ENCODE peak calls at places on chromosomes 6 and 20, in nine cellular contexts. B, M, G, T, W, F, A, E and O are unnamed samples.
A peak's percentile ranks its signal among the peaks of the same experiment; 100 is the strongest.

GRCh38 chr6:14282854-14283505 is 165.4 kb downstream of the CD83 start:
- DNase-seq in E (no peak), M (no peak), G (no peak), T (no peak), W (no peak), F (no peak), B (no peak), A (no peak), O (no peak)

GRCh38 chr6:170132011-170132521 is 158.8 kb downstream of the DLL1 start:
- DNase-seq in A (no peak), M (no peak), F (no peak), T (no peak), B (peak; percentile 21), W (no peak), G (no peak), E (no peak), O (no peak)

GRCh38 chr20:50469796-50470195 is 40.4 kb upstream of the PTPN1 start:
- DNase-seq in M (no peak), G (no peak), A (no peak), W (no peak), F (no peak), T (no peak), B (no peak), E (no peak), O (no peak)

GRCh38 chr6:129685640-129686031 is 24.3 kb downstream of the ARHGAP18 start:
- DNase-seq in A (no peak), G (no peak), B (no peak), T (no peak), F (no peak), E (no peak), W (no peak), M (no peak), O (no peak)

GRCh38 chr6:91141352-91141751 is 554.5 kb upstream of the MAP3K7 start:
- DNase-seq in G (no peak), A (no peak), T (no peak), B (no peak), W (no peak), F (no peak), E (no peak), M (no peak), O (no peak)

GRCh38 chr6:140897349-140897748 is 1235.4 kb upstream of the GJE1 start:
- DNase-seq in G (no peak), F (no peak), W (no peak), A (no peak), M (no peak), T (no peak), E (no peak), B (no peak), O (no peak)

GRCh38 chr6:105459884-105460283 is 57.0 kb upstream of the PREP start:
- DNase-seq in G (peak; percentile 89), M (peak; percentile 53), E (peak; percentile 50), W (no peak), T (peak; percentile 85), F (no peak), A (peak; percentile 53), B (no peak), O (no peak)

GRCh38 chr20:36384022-36384619 is 78.0 kb downstream of the DLGAP4 start:
- DNase-seq in M (peak; percentile 19), A (peak; percentile 8), F (no peak), G (peak; percentile 17), W (no peak), T (peak; percentile 30), E (peak; percentile 19), B (no peak), O (peak; percentile 11)

GRCh38 chr6:3432416-3432815 is 24.4 kb downstream of the SLC22A23 start:
- DNase-seq in B (no peak), W (no peak), G (peak; percentile 93), F (no peak), T (peak; percentile 84), E (no peak), M (no peak), A (no peak), O (no peak)

GRCh38 chr20:38685853-38686473 is 38.3 kb upstream of the SLC32A1 start:
- DNase-seq in E (peak; percentile 21), B (peak; percentile 46), F (no peak), T (peak; percentile 44), A (peak; percentile 51), M (peak; percentile 48), W (no peak), G (peak; percentile 30), O (no peak)

GRCh38 chr20:50819344-50819743 is 24.5 kb downstream of the BCAS4 start:
- DNase-seq in M (no peak), A (no peak), F (no peak), B (no peak), W (no peak), G (no peak), E (no peak), T (no peak), O (no peak)

GRCh38 chr20:45373353-45374100 is 4.6 kb downstream of the TP53TG5 start:
- DNase-seq in W (no peak), T (peak; percentile 67), E (peak; percentile 70), A (peak; percentile 63), B (peak; percentile 92), G (peak; percentile 71), M (peak; percentile 70), F (peak; percentile 92), O (peak; percentile 57)

GRCh38 chr20:20666359-20666758 is 46.1 kb downstream of the RALGAPA2 start:
- DNase-seq in M (no peak), B (no peak), T (no peak), E (no peak), F (no peak), W (no peak), G (no peak), A (no peak), O (no peak)

GRCh38 chr6:74170118-74170517 is 474.1 kb downstream of the CD109 start:
- DNase-seq in G (peak; percentile 83), W (no peak), A (peak; percentile 7), E (peak; percentile 98), F (no peak), B (no peak), M (peak; percentile 33), T (peak; percentile 76), O (peak; percentile 17)

GRCh38 chr6:127146935-127147334 is 28.5 kb downstream of the RSPO3 start:
- DNase-seq in E (peak; percentile 92), W (no peak), G (peak; percentile 69), T (peak; percentile 54), F (no peak), M (peak; percentile 95), A (peak; percentile 91), B (peak; percentile 32), O (peak; percentile 81)

DNA sequence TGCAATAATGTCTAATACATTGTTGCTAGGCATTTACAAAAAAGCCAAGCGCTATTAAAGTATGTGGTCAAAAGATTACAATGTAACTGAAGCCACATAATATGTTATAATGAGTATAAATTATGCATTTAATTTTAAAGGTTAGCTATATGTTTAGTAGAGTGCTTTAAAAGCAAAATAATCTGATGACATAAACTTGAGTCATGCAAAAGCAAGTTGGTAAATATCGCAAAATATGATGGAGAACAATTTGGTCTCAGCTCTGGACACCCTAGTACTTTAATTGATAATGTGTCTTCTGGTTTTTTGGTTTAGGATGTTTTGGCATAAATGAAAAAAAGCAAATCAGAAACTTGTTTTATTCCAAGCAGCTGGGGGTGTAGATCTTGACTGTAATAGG is 188.6 kb upstream of the RREB1 start:
- DNase-seq in G (peak; percentile 40), A (no peak), M (no peak), T (no peak), W (no peak), B (no peak), F (no peak), E (no peak), O (no peak)
- TF ChIP-seq CTCF in G (no peak), A (no peak), M (no peak), T (no peak), W (no peak), B (no peak), F (no peak), E (no peak), O (no peak)

GRCh38 chr6:27129095-27129815 is 118.2 kb upstream of the PRSS16 start:
- DNase-seq in A (no peak), F (no peak), G (no peak), E (no peak), M (no peak), B (no peak), W (no peak), T (no peak), O (no peak)
- H3K4me3 ChIP-seq in A (no peak overlapping the region), F (no peak overlapping the region), G (no peak overlapping the region), E (no peak overlapping the region), M (no peak overlapping the region), B (no peak overlapping the region), W (no peak overlapping the region), T (no peak overlapping the region), O (no peak overlapping the region)

DNA sequence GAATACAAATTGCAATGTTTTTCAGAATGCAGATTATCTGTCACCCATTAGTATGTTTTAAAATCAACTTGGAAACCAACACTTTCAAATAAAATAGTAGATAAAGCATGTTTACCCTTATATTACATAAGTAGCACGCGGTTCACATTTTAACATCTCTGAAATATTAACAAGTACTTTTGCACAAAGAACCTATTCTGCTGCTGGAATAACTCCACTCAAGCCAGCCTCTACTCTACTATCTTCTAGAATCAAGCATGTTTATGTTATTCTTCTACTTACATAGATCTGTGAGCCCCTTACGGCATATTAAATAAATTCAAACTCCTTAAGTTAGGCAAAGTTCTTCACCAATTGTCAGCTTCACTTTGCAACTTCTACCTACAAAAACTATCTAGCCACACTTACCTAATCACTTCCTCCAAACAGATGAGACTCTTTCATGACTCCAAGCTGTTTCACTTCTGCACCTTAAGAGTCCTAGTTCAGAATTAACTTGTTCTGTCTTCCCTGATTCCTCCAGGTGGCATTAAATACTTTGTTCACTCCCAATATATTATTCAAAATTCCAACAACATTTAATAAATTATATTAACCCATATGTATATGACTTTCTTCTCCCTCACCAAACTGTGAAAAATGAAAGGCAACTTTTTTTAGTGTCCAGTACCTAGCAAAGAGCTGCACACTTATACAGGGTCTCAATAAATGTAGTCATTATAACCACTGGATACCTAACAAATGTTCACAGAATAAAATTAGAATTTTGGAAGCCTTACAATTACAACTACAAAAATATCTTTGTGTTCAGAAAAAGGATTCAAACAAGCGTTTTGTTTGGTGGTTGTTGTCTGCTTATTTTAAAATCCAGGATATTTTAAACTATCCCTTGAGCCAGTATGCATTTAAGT is 12.1 kb downstream of the CEP85L start:
- DNase-seq in B (no peak), W (no peak), F (no peak), M (no peak), T (no peak), E (no peak), G (no peak), A (no peak), O (no peak)
- TF ChIP-seq CTCF in B (no peak), W (no peak), F (no peak), M (no peak), T (no peak), E (no peak), G (no peak), A (no peak), O (no peak)

DNA sequence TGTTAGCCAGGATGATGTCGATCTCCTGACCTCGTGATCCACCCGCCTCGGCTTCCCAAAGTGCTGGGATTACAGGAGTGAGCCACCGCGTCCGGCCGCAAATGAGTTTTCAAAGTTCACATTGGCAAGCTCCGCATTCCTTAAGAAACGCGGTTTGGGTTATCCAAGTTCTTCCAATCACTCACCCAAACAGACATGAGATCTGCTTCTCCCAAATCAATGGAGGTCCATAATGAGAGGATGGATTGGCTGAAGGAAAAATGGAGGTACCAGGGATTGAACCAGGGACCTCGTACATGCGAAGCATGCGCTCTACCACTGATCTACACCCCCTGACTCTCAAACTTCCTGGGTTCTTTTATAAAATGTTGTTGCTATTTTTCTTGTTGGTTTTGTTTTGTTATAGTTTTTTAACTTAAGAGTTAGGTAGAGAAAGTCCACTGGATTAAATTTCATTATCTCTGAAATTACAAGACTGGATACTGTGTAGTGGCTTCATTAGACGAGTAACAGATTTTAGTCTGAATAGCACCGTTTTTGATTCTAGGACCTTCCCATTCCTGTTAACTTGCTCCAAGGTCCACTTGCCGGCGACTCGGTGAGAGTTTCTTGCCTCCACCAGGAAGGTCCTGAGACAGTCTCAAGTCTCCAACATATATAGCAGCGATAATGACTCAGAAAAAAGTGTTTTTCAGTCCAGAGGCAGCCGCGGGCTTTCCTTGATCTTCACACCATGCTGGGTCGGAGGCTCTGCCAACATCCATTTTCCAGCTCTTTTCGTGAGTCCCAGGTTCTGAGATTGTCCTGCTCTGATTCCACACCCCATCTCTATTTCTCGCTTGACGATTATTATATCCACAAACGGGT is 170.2 kb downstream of the GPX5 start:
- DNase-seq in F (no peak), W (no peak), G (peak; percentile 36), T (peak; percentile 64), M (no peak), B (no peak), E (peak; percentile 45), A (peak; percentile 42), O (no peak)
- H3K4me3 ChIP-seq in F (no peak overlapping the region), W (no peak overlapping the region), G (peak overlapping the region; percentile 20), T (no peak overlapping the region), M (no peak overlapping the region), B (no peak overlapping the region), E (peak overlapping the region; percentile 34), A (peak overlapping the region; percentile 43), O (peak overlapping the region; percentile 40)